ENCODE peak calls at places on chromosomes 5 and 9, in ten cellular contexts. U, W, E, N, C, P, V, K, D and M are unnamed samples.

GRCh38 chr5:98397081-98397480 is 376.4 kb upstream of the RGMB start:
- DNase-seq in U (no peak), W (peak; percentile 52), E (no peak), N (no peak), C (no peak), P (no peak), V (no peak), K (no peak), D (no peak), M (no peak)

GRCh38 chr5:112772095-112772494 is 34.4 kb downstream of the APC start:
- DNase-seq in U (no peak), W (peak; percentile 50), E (no peak), N (no peak), C (no peak), P (no peak), V (no peak), K (no peak), D (no peak), M (no peak)

GRCh38 chr5:24268482-24269056 is 376.2 kb downstream of the CDH10 start:
- DNase-seq in U (no peak), W (no peak), E (no peak), N (no peak), C (no peak), P (no peak), V (no peak), K (no peak), D (no peak), M (no peak)

GRCh38 chr9:80964374-80964773 is 725.0 kb downstream of the TLE1 start:
- DNase-seq in U (no peak), W (no peak), E (no peak), N (no peak), C (no peak), P (no peak), V (no peak), K (no peak), D (no peak), M (no peak)

GRCh38 chr5:93831449-93831848 is 90.0 kb upstream of the POU5F2 start:
- DNase-seq in U (no peak), W (peak; percentile 94), E (no peak), N (no peak), C (no peak), P (no peak), V (no peak), K (no peak), D (no peak), M (no peak)

GRCh38 chr5:5905186-5905585 is 473.2 kb downstream of the MED10 start:
- DNase-seq in U (no peak), W (no peak), E (no peak), N (no peak), C (no peak), P (no peak), V (no peak), K (no peak), D (no peak), M (no peak)

GRCh38 chr9:23554691-23555090 is 271.3 kb downstream of the ELAVL2 start:
- DNase-seq in U (no peak), W (no peak), E (no peak), N (no peak), C (no peak), P (no peak), V (no peak), K (no peak), D (no peak), M (no peak)

GRCh38 chr9:133821606-133822438 is 83.7 kb upstream of the SARDH start:
- DNase-seq in U (peak; percentile 73), W (peak; percentile 40), E (no peak), N (no peak), C (no peak), P (no peak), V (no peak), K (no peak), D (no peak), M (no peak)

GRCh38 chr5:149024477-149024876 is 38.4 kb downstream of the SH3TC2 start:
- DNase-seq in U (no peak), W (peak; percentile 77), E (no peak), N (no peak), C (no peak), P (no peak), V (no peak), K (no peak), D (no peak), M (no peak)

GRCh38 chr9:21160178-21160577 is 6.3 kb downstream of the IFNA21 start:
- DNase-seq in U (no peak), W (no peak), E (no peak), N (no peak), C (no peak), P (no peak), V (no peak), K (no peak), D (no peak), M (no peak)

GRCh38 chr9:69047331-69047730 is 11.8 kb downstream of the FXN start:
- DNase-seq in U (no peak), W (no peak), E (no peak), N (no peak), C (no peak), P (no peak), V (no peak), K (no peak), D (no peak), M (no peak)

GRCh38 chr5:10760033-10760975 is 730 bp downstream of the DAP start:
- DNase-seq in U (peak; percentile 79), W (peak; percentile 59), E (no peak), N (peak; percentile 53), C (peak; percentile 70), P (peak; percentile 78), V (peak; percentile 82), K (no peak), D (peak; percentile 32), M (peak; percentile 72)

GRCh38 chr5:37916525-37916924 is 76.7 kb upstream of the GDNF start:
- DNase-seq in U (no peak), W (no peak), E (no peak), N (no peak), C (no peak), P (no peak), V (no peak), K (no peak), D (no peak), M (no peak)

GRCh38 chr9:114657705-114658104 is at the start of gene TEX53:
- DNase-seq in U (no peak), W (no peak), E (no peak), N (no peak), C (no peak), P (no peak), V (no peak), K (no peak), D (no peak), M (no peak)

GRCh38 chr9:114655689-114656088 is 1.9 kb downstream of the TEX53 start:
- DNase-seq in U (peak; percentile 43), W (peak; percentile 76), E (no peak), N (no peak), C (no peak), P (no peak), V (no peak), K (no peak), D (no peak), M (no peak)

GRCh38 chr9:114652776-114653555 is 4.6 kb downstream of the TEX53 start:
- DNase-seq in U (peak; percentile 54), W (peak; percentile 55), E (no peak), N (no peak), C (no peak), P (no peak), V (no peak), K (no peak), D (no peak), M (no peak)

GRCh38 chr9:114656301-114656700 is 1.3 kb downstream of the TEX53 start:
- DNase-seq in U (no peak), W (no peak), E (no peak), N (no peak), C (no peak), P (no peak), V (no peak), K (no peak), D (no peak), M (no peak)

GRCh38 chr9:114653556-114654159 is 3.9 kb downstream of the TEX53 start:
- DNase-seq in U (peak; percentile 90), W (peak; percentile 79), E (no peak), N (peak; percentile 71), C (peak; percentile 84), P (peak; percentile 81), V (peak; percentile 73), K (no peak), D (peak; percentile 94), M (peak; percentile 88)
- H3K27ac ChIP-seq in U (no peak overlapping the region), W (no peak overlapping the region), E (no peak overlapping the region), N (no peak overlapping the region), C (no peak overlapping the region), P (no peak overlapping the region), V (no peak overlapping the region), K (no peak overlapping the region), D (no peak overlapping the region), M (peak overlapping the region; percentile 9)

DNA sequence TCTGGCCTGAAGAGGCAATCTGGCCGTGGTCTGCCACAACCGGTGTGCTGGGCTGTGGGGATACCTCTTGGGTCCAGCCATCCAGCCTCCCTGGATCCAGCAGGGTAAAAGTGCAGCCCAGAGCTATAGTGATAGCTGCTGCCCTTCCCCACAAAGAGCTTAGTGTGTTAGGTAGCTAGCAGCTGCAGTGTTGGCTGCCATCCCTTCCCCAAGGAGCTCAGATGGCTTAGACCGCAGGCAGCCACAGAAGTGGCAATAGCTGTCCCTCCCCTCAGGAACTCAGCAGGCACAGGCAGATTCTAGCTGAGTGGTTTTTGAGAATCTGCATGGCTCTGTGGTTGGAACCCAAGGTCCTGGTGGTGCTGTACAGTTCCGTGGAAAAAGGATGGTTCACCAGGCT is 40.1 kb downstream of the GIN1 start:
- DNase-seq in U (no peak), W (no peak), E (no peak), N (no peak), C (no peak), P (no peak), V (no peak), K (no peak), D (no peak), M (no peak)
- H3K9me3 ChIP-seq in U (peaks cover 37% of the 10 kb centered on the region), W (peaks cover 15% of the 10 kb centered on the region), E (peaks cover 100% of the 10 kb centered on the region), N (peaks cover 4% of the 10 kb centered on the region), C (peaks cover 67% of the 10 kb centered on the region), P (peaks cover 21% of the 10 kb centered on the region), V (no peaks in the 10 kb centered on the region), K (peaks cover 40% of the 10 kb centered on the region), D (peaks cover 15% of the 10 kb centered on the region), M (no peaks in the 10 kb centered on the region)

DNA sequence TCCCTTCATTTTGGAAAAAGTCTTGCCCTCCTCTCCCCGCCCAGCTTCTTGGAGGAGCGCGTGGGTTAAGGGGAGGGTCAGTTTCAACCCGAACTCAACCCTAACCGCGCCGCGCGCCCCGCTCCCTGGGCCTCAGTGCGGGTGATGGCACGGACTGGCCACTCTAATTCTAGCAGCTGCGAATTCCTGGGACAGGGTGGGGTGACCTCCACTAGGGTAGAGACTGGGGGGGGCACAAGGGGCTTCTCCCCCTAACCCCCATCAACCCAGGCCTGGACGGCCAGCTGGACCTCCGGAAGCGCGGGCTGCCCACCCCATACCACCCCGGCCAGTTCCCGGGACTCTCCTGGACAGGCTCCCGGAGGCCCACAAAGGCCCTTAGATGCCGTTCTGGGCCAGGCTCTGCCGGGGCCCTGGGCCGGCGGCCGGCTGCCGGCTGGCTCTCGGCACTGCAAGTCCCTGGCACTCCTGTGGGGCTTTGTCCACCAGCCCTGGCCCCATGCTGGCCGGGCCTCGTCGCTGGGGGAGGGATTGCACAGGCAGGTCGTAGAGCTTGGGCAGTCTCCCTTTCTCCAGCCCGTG is 7.2 kb upstream of the PSD2 start:
- DNase-seq in U (no peak), W (no peak), E (no peak), N (no peak), C (no peak), P (no peak), V (peak; percentile 25), K (no peak), D (no peak), M (peak; percentile 37)
- TF ChIP-seq POLR2A in U (no peak), W (no peak), E (no peak), N (no peak), C (no peak), P (no peak), V (no peak), K (no peak), D (no peak), M (no peak)

GRCh38 chr9:137724114-137724445 is 105.3 kb downstream of the EHMT1 start:
- DNase-seq in U (no peak), W (peak; percentile 18), E (no peak), N (no peak), C (no peak), P (no peak), V (no peak), K (no peak), D (no peak), M (no peak)
- H3K27ac ChIP-seq in U (no peak overlapping the region), W (no peak overlapping the region), E (peak overlapping the region; percentile 45), N (no peak overlapping the region), C (no peak overlapping the region), P (no peak overlapping the region), V (no peak overlapping the region), K (peak overlapping the region; percentile 26), D (no peak overlapping the region), M (no peak overlapping the region)